ENCODE peak calls at places on chromosome 12, in four cellular contexts. D is lung, K is esophagus squamous epithelium, F is A549. T is an unnamed sample. For H3K4me1, the result is how much of the 10 kb centered on the place peaks cover.

GRCh38 chr12:105317453-105317852 is 13.0 kb upstream of the C12orf75 start:
- DNase-seq in D (no peak), K (no peak), F (no peak), T (no peak)

GRCh38 chr12:43118881-43119280 is 433.1 kb downstream of the ADAMTS20 start:
- DNase-seq in K (no peak), F (no peak), D (no peak), T (no peak)

GRCh38 chr12:125873031-125873430 is 807.8 kb downstream of the AACS start:
- DNase-seq in K (no peak), F (no peak), D (no peak), T (no peak)

GRCh38 chr12:91346827-91347226 is 164.2 kb upstream of the DCN start:
- DNase-seq in F (no peak), D (no peak), K (no peak), T (no peak)

GRCh38 chr12:65113621-65114035 is 7.5 kb downstream of the WIF1 start:
- DNase-seq in F (no peak), D (no peak), K (no peak), T (no peak)

GRCh38 chr12:39723831-39724230 is 104.2 kb upstream of the ABCD2 start:
- DNase-seq in D (no peak), K (no peak), F (no peak), T (no peak)

GRCh38 chr12:26658991-26659390 is 174.0 kb downstream of the ITPR2 start:
- DNase-seq in D (no peak), K (no peak), F (no peak), T (no peak)

GRCh38 chr12:131596115-131596514 is 114.8 kb upstream of the SFSWAP start:
- DNase-seq in F (no peak), K (no peak), D (no peak), T (no peak)

GRCh38 chr12:57816855-57817151 is 1.7 kb downstream of the AVIL start:
- DNase-seq in K (no peak), F (no peak), D (peak), T (no peak)

GRCh38 chr12:50220357-50221061 is 53.3 kb upstream of the CERS5 start:
- DNase-seq in F (no peak), D (no peak), K (no peak), T (no peak)

GRCh38 chr12:53225635-53226424 is 6.2 kb downstream of the RARG start:
- DNase-seq in D (no peak), K (no peak), F (no peak), T (no peak)

GRCh38 chr12:77888611-77889010 is 57.9 kb downstream of the NAV3 start:
- DNase-seq in F (peak), K (no peak), D (no peak), T (no peak)

GRCh38 chr12:29901585-29901984 is 117.8 kb upstream of the TMTC1 start:
- DNase-seq in K (no peak), D (no peak), F (no peak), T (no peak)

DNA sequence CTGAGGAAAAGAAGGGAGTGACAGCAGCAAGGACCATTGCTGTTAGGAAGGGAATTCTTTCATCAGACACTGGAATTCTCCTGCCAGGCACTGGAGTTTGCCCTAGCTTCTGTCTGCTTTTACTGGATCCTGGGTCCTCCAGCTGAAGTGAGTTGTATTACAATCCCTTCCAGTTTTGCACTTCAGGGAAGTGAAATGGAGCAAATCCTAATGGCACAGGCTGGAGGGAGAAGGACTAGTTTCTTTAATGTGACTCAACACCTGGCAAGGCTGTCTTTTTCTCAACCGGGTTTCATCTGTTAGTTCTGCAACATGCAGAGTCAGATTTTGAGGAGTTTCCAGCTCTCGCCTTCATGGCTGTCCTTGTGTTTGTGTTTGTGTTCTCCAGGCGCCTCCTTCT is 45.8 kb downstream of the ETV6 start:
- DNase-seq in D (no peak), K (no peak), F (no peak), T (no peak)
- H3K27ac ChIP-seq in D (no peak), K (peak), F (no peak), T (no peak)

DNA sequence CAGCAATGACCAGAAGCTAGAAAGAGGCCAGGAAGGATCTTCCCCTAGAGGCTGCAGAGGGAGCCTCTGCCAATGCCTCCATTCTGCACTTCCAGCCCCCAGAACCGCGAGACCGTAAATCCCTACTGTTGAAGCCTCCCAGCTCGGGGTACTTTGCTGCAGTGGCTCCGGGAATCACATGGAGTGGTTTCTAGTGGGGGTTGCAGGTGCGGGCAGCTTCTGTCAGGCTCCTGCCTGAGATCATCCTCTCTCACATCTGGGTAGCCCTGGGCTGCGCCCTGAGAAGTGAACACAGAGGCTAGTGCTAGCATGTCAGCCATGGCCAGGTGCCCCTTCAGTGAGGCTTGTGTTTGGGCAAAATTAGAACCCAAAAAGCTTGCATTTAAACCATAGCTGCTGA is 67.3 kb downstream of the TSPAN9 start:
- DNase-seq in K (no peak), F (no peak), D (no peak), T (no peak)
- H3K4me1 ChIP-seq in K (under half), F (under half), D (under half), T (under half)

GRCh38 chr12:93134893-93135285 is 205.8 kb upstream of the EEA1 start:
- DNase-seq in F (no peak), D (no peak), K (no peak), T (no peak)

GRCh38 chr12:93136243-93137015 is 207.3 kb upstream of the EEA1 start:
- DNase-seq in F (no peak), K (no peak), D (no peak), T (no peak)

GRCh38 chr12:93134175-93134574 is 205.1 kb upstream of the EEA1 start:
- DNase-seq in F (no peak), K (no peak), D (no peak), T (no peak)

GRCh38 chr12:93133361-93133760 is 204.3 kb upstream of the EEA1 start:
- DNase-seq in D (no peak), K (no peak), F (no peak), T (no peak)

DNA sequence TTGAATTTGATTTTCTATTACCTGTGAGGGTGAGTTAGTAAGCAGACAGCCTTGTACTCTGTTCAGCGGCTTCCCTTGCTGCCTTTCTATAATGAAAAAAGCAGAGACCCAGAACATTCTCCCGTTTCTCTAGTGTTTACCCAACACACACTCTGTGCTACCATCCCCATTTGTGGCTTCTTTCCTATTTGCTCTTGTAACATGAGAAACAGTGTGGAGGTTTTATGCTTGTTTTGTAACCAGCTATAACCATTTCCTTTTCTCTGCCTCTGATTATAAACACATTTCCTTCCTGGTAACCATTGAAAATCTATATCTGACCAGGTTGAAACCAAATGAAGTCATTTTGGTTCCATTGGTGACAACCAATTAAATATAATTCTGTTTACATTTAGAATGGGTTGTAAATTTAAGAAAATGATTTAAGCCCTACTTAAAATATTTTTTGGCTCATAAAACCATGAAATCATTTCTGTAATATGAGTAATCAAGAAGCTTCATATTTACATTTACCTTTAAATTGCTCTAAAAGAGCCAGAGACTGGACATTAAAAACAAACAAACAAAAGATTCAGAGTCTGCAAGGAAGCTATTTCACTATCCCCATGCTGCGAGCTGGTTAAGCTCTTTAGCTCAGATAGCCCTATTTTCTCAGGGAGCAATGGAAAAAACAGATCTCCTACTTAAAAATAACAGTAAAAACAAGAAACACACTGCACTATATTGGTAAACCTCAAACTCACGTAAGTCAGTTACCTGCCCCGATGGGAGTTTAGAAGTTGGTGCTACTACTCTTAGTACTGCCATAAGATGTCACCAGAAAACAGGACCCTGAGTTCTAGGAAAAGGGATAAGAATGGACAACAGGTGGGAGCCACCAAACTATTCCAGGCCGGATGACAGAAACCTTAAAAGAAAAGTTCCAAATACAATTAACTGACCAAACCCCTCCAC is 206.5 kb upstream of the EEA1 start:
- DNase-seq in D (no peak), F (no peak), K (no peak), T (no peak)
- H3K27ac ChIP-seq in D (peak), F (peak), K (no peak), T (no peak)

GRCh38 chr12:56299853-56300643 is at the start of gene CS:
- DNase-seq in F (peak), D (peak), K (peak), T (peak)
- H3K4me1 ChIP-seq in F (under half), D (under half), K (half or more), T (under half)

GRCh38 chr12:2811791-2812190 is 677 bp upstream of the ITFG2 start:
- DNase-seq in K (no peak), F (no peak), D (no peak), T (no peak)

GRCh38 chr12:2813214-2813554 is 716 bp downstream of the ITFG2 start:
- DNase-seq in D (no peak), K (no peak), F (no peak), T (no peak)

GRCh38 chr12:2812290-2813213 is at the start of gene ITFG2:
- DNase-seq in D (peak), F (peak), K (peak), T (peak)

DNA sequence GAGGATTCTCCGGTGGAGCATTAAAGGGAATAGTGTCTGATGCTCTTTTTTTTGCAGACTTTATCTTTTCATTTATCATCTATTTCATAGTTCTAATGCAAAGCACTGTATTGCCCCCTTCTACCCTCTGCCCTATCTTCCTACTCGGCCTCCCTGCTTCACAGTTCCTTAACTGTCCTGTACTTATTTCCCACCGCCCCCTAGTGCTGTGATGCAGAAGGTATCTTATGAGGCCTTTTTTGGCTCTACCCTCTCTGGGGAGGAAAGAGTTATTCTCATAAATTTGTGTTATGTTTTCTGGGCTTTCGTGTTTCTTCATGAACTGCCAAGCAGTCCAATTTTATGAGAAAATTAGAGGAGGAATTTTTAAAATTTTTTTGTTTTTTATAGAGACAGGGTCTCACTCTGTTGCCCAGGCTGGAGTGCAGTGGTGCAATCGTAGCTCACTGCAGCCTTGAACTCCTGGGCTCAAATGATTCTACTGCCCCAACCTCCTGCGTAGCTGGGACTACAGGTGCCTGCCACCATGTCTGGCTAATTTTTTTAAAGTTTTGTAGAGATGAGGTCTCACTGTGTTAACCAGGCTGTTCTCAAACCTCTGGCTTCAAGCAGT is 1.2 kb downstream of the ITFG2 start:
- DNase-seq in K (no peak), F (peak), D (peak), T (peak)
- H3K27ac ChIP-seq in K (peak), F (peak), D (no peak), T (peak)

DNA sequence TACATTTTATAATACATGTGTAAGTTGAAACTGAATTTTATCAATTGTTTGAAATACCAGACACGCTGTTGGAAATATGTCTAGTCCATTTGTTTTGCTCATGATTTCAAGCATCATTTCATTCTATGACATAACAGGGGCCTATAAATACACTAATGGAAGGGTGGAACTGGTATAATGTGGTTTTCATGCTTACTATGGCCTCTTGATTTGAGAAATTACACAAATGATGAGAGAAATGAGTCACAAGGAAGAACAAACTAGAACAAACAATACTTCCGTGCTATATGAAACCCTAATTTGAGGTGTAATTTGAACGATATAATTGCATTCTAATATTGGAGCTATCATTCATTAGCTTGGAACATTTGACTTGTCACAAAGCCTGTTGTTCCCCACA is 663.4 kb downstream of the SLC16A7 start:
- DNase-seq in K (no peak), F (no peak), D (no peak), T (no peak)
- H3K4me1 ChIP-seq in K (under half), F (under half), D (under half), T (under half)

GRCh38 chr12:46701356-46701755 is 124.4 kb downstream of the SLC38A4 start:
- DNase-seq in D (no peak), F (no peak), K (no peak), T (no peak)

GRCh38 chr12:46699986-46700385 is 125.8 kb downstream of the SLC38A4 start:
- DNase-seq in K (no peak), F (no peak), D (no peak), T (no peak)

GRCh38 chr12:46698003-46698402 is 127.8 kb downstream of the SLC38A4 start:
- DNase-seq in K (no peak), F (no peak), D (no peak), T (no peak)

DNA sequence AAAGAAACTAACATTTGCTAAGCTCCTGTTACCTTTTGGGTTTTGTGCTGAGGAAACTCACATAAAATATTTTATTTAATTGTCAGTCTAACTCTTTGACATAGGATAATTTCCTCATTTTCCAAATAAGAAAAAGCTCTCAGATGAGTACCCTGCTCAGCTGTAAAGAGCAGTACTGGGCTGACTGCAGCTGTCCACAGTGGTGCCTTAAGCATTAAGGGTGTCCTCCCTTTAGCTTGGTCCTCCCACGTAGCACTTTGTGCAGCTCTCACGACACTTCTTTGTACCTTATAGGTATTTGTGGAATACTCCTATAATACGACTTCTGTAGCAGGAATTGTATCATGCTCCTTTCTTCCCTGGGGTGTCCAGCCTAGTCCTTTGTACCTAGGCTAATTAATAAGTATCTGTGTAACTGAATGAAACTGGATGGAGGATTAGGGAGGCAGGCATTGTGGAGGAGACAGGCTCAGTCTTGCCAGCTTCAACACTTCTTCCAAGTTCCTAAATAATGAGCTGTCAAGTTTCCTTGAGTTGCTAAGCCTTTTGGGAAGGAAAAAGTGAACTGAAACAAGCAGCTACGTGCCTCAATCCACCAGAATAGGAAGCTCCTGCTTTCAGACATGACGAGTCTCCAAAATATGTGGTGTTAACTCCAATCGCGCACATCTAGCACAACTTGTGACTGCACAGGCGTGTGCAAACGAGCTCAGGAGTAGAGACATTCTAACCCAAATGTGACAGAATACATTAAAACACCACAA is 123.0 kb downstream of the SLC38A4 start:
- DNase-seq in K (no peak), F (no peak), D (no peak), T (no peak)
- H3K27ac ChIP-seq in K (peak), F (no peak), D (no peak), T (no peak)

GRCh38 chr12:122028601-122029560 is 7.2 kb downstream of the BCL7A start:
- DNase-seq in F (no peak), D (no peak), K (no peak), T (no peak)

GRCh38 chr12:122031342-122032216 is 9.9 kb downstream of the BCL7A start:
- DNase-seq in F (peak), D (peak), K (no peak), T (no peak)

GRCh38 chr12:122029620-122030426 is 8.1 kb downstream of the BCL7A start:
- DNase-seq in K (no peak), D (peak), F (no peak), T (no peak)

GRCh38 chr12:122032570-122032969 is 10.9 kb downstream of the BCL7A start:
- DNase-seq in F (no peak), K (no peak), D (no peak), T (no peak)

GRCh38 chr12:122030427-122030825 is 8.7 kb downstream of the BCL7A start:
- DNase-seq in D (no peak), F (no peak), K (no peak), T (no peak)
- H3K4me1 ChIP-seq in D (under half), F (under half), K (under half), T (under half)

GRCh38 chr12:34348064-34348463 is 325.8 kb downstream of the ALG10 start:
- DNase-seq in D (no peak), F (no peak), K (no peak), T (no peak)
- H3K27ac ChIP-seq in D (no peak), F (peak), K (no peak), T (no peak)

T was measured in naive thymus-derived CD4-positive, alpha-beta T cell.